ENCODE peak calls at places on chromosomes 12 and 14, in six cellular contexts. G is SK-N-SH, Y is GM12878, S is HepG2, P is H1, T is K562. L is an unnamed sample.

GRCh38 chr12:72612171-72612570 is 340.0 kb downstream of the TRHDE start:
- DNase-seq in G (no peak), Y (no peak), S (no peak), P (no peak), T (no peak), L (no peak)

GRCh38 chr14:55610717-55611370 is 30.8 kb downstream of the KTN1 start:
- DNase-seq in G (no peak), Y (no peak), S (no peak), P (peak; percentile 50), T (no peak), L (no peak)

GRCh38 chr14:61385002-61385685 is 63.8 kb downstream of the PRKCH start:
- DNase-seq in G (no peak), Y (no peak), S (no peak), P (no peak), T (no peak), L (no peak)

GRCh38 chr14:59116984-59117415 is 71.5 kb upstream of the DAAM1 start:
- DNase-seq in G (no peak), Y (peak; percentile 44), S (no peak), P (no peak), T (no peak), L (no peak)

GRCh38 chr12:132565365-132565764 is 45.0 kb downstream of the LRCOL1 start:
- DNase-seq in G (no peak), Y (no peak), S (no peak), P (no peak), T (no peak), L (no peak)

GRCh38 chr12:31317471-31318397 is 8.2 kb downstream of the SINHCAF start:
- DNase-seq in G (no peak), Y (no peak), S (no peak), P (no peak), T (no peak), L (no peak)

GRCh38 chr12:51318846-51319570 is 5.0 kb downstream of the BIN2 start:
- DNase-seq in G (no peak), Y (peak; percentile 59), S (no peak), P (no peak), T (no peak), L (peak; percentile 90)

GRCh38 chr14:56122306-56122705 is 4.1 kb downstream of the PELI2 start:
- DNase-seq in G (no peak), Y (no peak), S (no peak), P (no peak), T (no peak), L (no peak)

GRCh38 chr12:1836854-1837411 is 16.6 kb downstream of the LRTM2 start:
- DNase-seq in G (peak; percentile 86), Y (no peak), S (peak; percentile 17), P (no peak), T (no peak), L (no peak)

GRCh38 chr14:21991130-21991529 is 317.5 kb upstream of the OR4E1 start:
- DNase-seq in G (no peak), Y (no peak), S (no peak), P (no peak), T (no peak), L (no peak)

GRCh38 chr14:91027556-91027955 is 32.9 kb downstream of the RPS6KA5 start:
- DNase-seq in G (no peak), Y (no peak), S (no peak), P (no peak), T (no peak), L (no peak)

GRCh38 chr12:105036937-105037649 is 47.2 kb downstream of the ALDH1L2 start:
- DNase-seq in G (no peak), Y (no peak), S (no peak), P (no peak), T (no peak), L (no peak)

GRCh38 chr12:24903305-24904088 is 45.4 kb downstream of the BCAT1 start:
- DNase-seq in G (no peak), Y (no peak), S (no peak), P (no peak), T (no peak), L (no peak)

GRCh38 chr12:124568431-124569374 is 1.3 kb upstream of the NCOR2 start:
- DNase-seq in G (peak; percentile 78), Y (peak; percentile 53), S (no peak), P (peak; percentile 65), T (peak; percentile 52), L (peak; percentile 77)

GRCh38 chr12:42854208-42854607 is 264.7 kb upstream of the PRICKLE1 start:
- DNase-seq in G (no peak), Y (no peak), S (no peak), P (no peak), T (no peak), L (no peak)

GRCh38 chr14:101082436-101083384 is 179.2 kb upstream of the RTL1 start:
- DNase-seq in G (no peak), Y (no peak), S (no peak), P (no peak), T (no peak), L (no peak)

GRCh38 chr14:85122690-85123089 is 407.3 kb upstream of the FLRT2 start:
- DNase-seq in G (no peak), Y (no peak), S (no peak), P (no peak), T (no peak), L (no peak)

GRCh38 chr12:40647651-40648050 is 44.6 kb upstream of the CNTN1 start:
- DNase-seq in G (no peak), Y (no peak), S (no peak), P (no peak), T (no peak), L (no peak)

GRCh38 chr12:18683603-18684002 is 54.2 kb downstream of the PLCZ1 start:
- DNase-seq in G (no peak), Y (no peak), S (no peak), P (no peak), T (peak; percentile 44), L (no peak)

GRCh38 chr14:61603736-61604135 is 91.6 kb upstream of the HIF1A start:
- DNase-seq in G (no peak), Y (no peak), S (no peak), P (no peak), T (no peak), L (peak; percentile 31)

GRCh38 chr14:74897642-74898041 is 15.9 kb downstream of the DLST start:
- DNase-seq in G (no peak), Y (no peak), S (no peak), P (no peak), T (no peak), L (no peak)

GRCh38 chr14:77041837-77042557 is 13.5 kb upstream of the IRF2BPL start:
- DNase-seq in G (no peak), Y (no peak), S (no peak), P (no peak), T (peak; percentile 57), L (no peak)

GRCh38 chr12:49953146-49953545 is 2.6 kb downstream of the AQP2 start:
- DNase-seq in G (no peak), Y (no peak), S (no peak), P (no peak), T (no peak), L (no peak)

GRCh38 chr12:2488596-2488995 is 306.2 kb upstream of the FKBP4 start:
- DNase-seq in G (no peak), Y (no peak), S (no peak), P (no peak), T (no peak), L (no peak)

GRCh38 chr12:123715151-123715676 is 3.1 kb downstream of the ATP6V0A2 start:
- DNase-seq in G (no peak), Y (no peak), S (no peak), P (no peak), T (no peak), L (no peak)

GRCh38 chr12:124386059-124386458 is 91.2 kb downstream of the RFLNA start:
- DNase-seq in G (no peak), Y (no peak), S (no peak), P (no peak), T (no peak), L (no peak)

GRCh38 chr14:39303100-39303499 is 69.4 kb downstream of the MIA2 start:
- DNase-seq in G (no peak), Y (no peak), S (no peak), P (no peak), T (no peak), L (no peak)

GRCh38 chr12:41014643-41015020 is 173.5 kb upstream of the PDZRN4 start:
- DNase-seq in G (no peak), Y (no peak), S (no peak), P (no peak), T (no peak), L (no peak)

GRCh38 chr12:100348657-100349454 is 8.0 kb upstream of the SLC17A8 start:
- DNase-seq in G (peak; percentile 55), Y (no peak), S (peak; percentile 54), P (no peak), T (peak; percentile 40), L (no peak)

GRCh38 chr12:5922500-5922899 is 22.6 kb downstream of the ANO2 start:
- DNase-seq in G (no peak), Y (no peak), S (no peak), P (no peak), T (no peak), L (no peak)

DNA sequence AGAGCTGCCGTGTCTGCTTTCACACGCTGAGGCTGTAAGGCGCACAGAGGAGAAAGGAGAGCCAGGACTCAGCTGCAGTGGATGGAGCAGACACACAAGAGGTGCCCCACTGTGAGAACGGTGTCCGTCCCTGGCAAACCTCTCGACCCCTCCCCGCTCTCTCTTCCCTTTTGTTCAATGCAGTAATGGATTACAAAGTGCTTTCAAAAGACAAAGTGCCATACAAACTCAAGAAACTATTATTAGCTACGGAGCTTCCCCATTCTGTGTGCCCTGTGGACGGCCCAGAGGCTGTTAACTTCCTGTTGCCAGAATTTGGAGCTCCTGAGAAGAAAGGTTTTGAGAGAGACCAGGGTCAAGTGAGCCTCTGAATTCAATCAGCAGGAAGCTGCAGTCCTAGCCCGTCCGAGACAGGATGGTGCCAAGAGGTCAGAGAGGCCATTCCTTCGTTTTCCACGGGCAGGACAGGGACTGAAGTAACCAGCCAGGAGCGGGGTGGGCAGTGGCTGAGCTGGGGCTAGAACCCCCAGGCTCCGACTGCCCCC is 15.8 kb downstream of the CCND2 start:
- DNase-seq in G (no peak), Y (no peak), S (no peak), P (no peak), T (no peak), L (no peak)
- TF ChIP-seq CTCF in G (no peak), Y (no peak), S (no peak), P (no peak), T (no peak), L (no peak)

DNA sequence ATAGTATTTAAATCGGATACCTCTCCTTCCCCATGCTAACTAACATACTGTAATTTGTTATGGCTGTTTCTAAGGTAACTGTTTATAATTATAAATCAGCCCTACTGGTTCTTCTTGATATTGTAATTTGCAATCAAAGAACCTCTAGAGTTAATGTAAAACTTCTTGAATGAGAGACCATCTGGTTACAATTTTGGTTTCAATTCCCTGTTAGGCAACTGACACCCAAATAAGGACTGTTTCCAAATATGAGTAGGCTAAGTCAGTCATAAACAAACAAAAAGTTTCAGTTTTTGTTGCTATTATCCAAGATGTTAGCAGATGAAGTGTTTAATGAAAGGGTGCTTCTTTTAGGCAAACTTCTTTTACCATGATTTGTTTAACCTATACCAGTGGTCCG is 120.2 kb upstream of the DNM1L start:
- DNase-seq in G (no peak), Y (peak; percentile 66), S (no peak), P (no peak), T (no peak), L (no peak)
- H3K4me3 ChIP-seq in G (no peak overlapping the region), Y (peak overlapping the region; percentile 4), S (no peak overlapping the region), P (no peak overlapping the region), T (no peak overlapping the region), L (no peak overlapping the region)

GRCh38 chr14:45041641-45042040 is 42.3 kb upstream of the PRPF39 start:
- DNase-seq in G (no peak), Y (no peak), S (no peak), P (no peak), T (no peak), L (no peak)
- TF ChIP-seq GABPA in G (no peak), Y (no peak), S (no peak), P (no peak), T (no peak), L (no peak)

GRCh38 chr14:32588448-32589320 is 259.6 kb downstream of the AKAP6 start:
- DNase-seq in G (peak; percentile 17), Y (no peak), S (peak; percentile 43), P (no peak), T (peak; percentile 13), L (peak; percentile 8)
- TF ChIP-seq CTCF in G (peak; percentile 75), Y (peak; percentile 61), S (peak; percentile 88), P (peak; percentile 68), T (peak; percentile 58), L (peak; percentile 51)

L was measured in HL-60.